ENCODE peak calls at places on chromosomes 4 and X, in ten cellular contexts. X, L, O, T, R, W, K, F, J and E are unnamed samples.

GRCh38 chrX:74371823-74372222 is 49.5 kb upstream of the SLC16A2 start:
- DNase-seq in R (no peak), L (no peak), W (no peak), F (peak), K (no peak), X (no peak), T (no peak), J (no peak), O (no peak), E (no peak)

GRCh38 chrX:13892856-13893255 is 76.0 kb upstream of the GPM6B start:
- DNase-seq in T (no peak), R (peak), O (no peak), K (no peak), X (no peak), L (no peak), F (peak), W (no peak), J (no peak), E (no peak)

GRCh38 chr4:100823066-100823992 is 305.5 kb upstream of the EMCN start:
- DNase-seq in X (peak), O (no peak), F (no peak), J (no peak), R (no peak), L (no peak), K (no peak), T (no peak), W (no peak), E (no peak)

GRCh38 chrX:49876750-49877149 is 2.5 kb upstream of the USP27X start:
- DNase-seq in J (no peak), R (peak), L (peak), O (no peak), W (no peak), K (no peak), F (peak), X (peak), T (no peak), E (no peak)

GRCh38 chr4:123649644-123650356 is 253.2 kb downstream of the SPRY1 start:
- DNase-seq in T (no peak), R (peak), K (no peak), F (peak), W (no peak), X (no peak), L (peak), O (no peak), J (peak), E (no peak)

GRCh38 chrX:118614150-118614549 is 113.3 kb upstream of the IL13RA1 start:
- DNase-seq in X (no peak), F (no peak), O (no peak), W (no peak), K (no peak), L (no peak), J (no peak), T (no peak), R (no peak), E (no peak)

GRCh38 chr4:120088507-120088906 is 21.9 kb upstream of the MAD2L1 start:
- DNase-seq in O (no peak), K (no peak), X (no peak), W (no peak), J (no peak), F (no peak), L (no peak), T (no peak), R (no peak), E (no peak)

GRCh38 chr4:7769308-7769841 is 170.3 kb downstream of the AFAP1 start:
- DNase-seq in K (no peak), R (no peak), L (no peak), F (no peak), O (no peak), J (no peak), X (no peak), W (no peak), T (no peak), E (no peak)

GRCh38 chr4:135098061-135098460 is 896.5 kb upstream of the PABPC4L start:
- DNase-seq in F (no peak), L (no peak), W (no peak), O (no peak), X (no peak), J (no peak), R (no peak), K (no peak), T (no peak), E (no peak)

GRCh38 chrX:120797201-120797938 is 78.3 kb downstream of the CT47B1 start:
- DNase-seq in F (no peak), K (no peak), X (no peak), L (no peak), R (no peak), T (no peak), O (no peak), W (no peak), J (no peak), E (no peak)

GRCh38 chr4:41443340-41444079 is 94.4 kb upstream of the LIMCH1 start:
- DNase-seq in J (no peak), F (no peak), L (no peak), W (no peak), R (no peak), K (no peak), X (no peak), T (no peak), O (no peak), E (no peak)

GRCh38 chr4:132180020-132180427 is 969.1 kb upstream of the PCDH10 start:
- DNase-seq in R (peak), L (no peak), F (peak), T (no peak), W (no peak), K (no peak), O (no peak), J (no peak), X (no peak), E (no peak)

DNA sequence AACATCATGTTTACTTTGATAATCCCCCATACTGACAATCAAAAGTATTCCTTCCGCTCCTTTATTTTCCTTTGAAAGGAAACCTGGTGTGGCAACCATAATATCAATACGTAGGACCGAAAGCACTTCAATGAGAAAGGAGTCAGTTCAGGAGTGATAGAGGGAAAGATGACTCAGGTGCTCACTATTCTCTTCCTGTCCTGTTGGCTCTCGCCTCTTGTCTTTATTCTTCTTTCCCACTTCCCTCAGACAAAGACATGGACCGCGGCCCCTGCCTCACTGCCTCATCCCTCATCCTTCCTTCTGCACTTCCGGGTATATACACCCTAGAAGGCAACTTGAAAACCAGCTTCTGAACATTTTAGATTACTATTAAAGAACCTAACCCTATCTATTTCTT is 49.8 kb upstream of the TNIP3 start:
- DNase-seq in K (no peak), F (no peak), X (no peak), O (no peak), W (no peak), R (no peak), T (no peak), L (no peak), J (no peak), E (no peak)
- H3K27ac ChIP-seq in K (no peak), F (no peak), X (no peak), O (no peak), W (no peak), R (no peak), T (no peak), L (no peak), J (no peak), E (no peak)

DNA sequence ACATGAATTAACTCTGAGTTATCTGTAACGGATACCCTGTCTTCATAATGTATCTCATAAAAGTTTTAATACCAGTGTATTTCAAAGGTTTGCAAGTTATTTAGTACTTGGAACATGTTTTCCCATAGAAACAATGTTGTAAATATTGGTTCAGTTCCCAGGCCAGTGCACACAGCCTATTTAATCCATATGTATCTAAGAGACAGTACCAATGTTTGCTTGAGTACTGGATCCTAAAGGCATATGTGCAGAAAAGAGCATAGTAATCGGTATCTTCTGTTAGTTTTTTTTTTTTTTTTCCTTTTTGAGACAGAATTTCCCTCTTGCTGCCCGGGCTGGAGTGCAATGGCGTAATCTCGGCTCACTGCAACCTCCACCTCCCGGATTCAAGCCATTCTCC is 46.1 kb downstream of the SLIT2 start:
- DNase-seq in X (no peak), R (no peak), W (no peak), F (no peak), K (no peak), L (no peak), T (no peak), J (no peak), O (no peak), E (no peak)
- H3K27ac ChIP-seq in X (no peak), R (no peak), W (no peak), F (no peak), K (no peak), L (no peak), T (no peak), J (no peak), O (no peak), E (no peak)

DNA sequence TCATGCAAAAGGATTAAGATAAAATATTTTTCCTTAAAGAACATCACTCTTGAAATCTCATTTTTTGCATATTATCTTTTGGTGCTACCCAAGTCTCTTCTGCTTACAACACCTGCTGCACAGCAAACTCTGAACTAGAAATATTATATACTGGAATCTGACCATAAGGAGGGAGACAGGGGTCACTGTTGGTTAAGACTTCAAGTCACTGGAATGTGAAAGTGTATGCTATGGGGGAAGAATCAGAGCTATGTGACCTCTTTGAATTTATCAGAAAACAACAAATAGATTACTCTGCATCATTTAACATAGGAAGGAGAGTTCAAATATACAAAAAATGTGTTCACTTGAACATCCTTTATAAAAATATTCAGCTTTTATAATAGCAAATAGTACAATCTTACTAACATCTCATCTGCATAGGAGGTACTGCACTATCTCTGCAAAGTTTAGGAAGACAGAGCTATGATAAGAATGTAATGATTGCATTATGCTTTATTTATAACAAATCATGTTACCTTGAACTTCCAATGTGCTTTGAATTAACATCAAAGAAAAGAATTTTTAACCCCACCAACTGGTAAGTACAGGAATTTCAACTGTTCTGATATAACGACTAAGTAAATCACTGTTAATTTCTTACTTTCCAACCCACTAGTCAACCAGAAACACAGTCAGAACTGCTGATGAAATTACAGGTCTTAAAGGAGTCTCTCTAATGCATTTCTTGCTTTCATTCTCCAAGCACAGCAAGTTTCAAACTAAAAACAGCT is 69.8 kb downstream of the ZNF827 start:
- DNase-seq in F (peak), L (no peak), K (no peak), W (no peak), O (no peak), T (no peak), J (no peak), X (no peak), R (peak), E (no peak)
- H3K27ac ChIP-seq in F (no peak), L (no peak), K (no peak), W (no peak), O (no peak), T (no peak), J (no peak), X (no peak), R (no peak), E (no peak)

DNA sequence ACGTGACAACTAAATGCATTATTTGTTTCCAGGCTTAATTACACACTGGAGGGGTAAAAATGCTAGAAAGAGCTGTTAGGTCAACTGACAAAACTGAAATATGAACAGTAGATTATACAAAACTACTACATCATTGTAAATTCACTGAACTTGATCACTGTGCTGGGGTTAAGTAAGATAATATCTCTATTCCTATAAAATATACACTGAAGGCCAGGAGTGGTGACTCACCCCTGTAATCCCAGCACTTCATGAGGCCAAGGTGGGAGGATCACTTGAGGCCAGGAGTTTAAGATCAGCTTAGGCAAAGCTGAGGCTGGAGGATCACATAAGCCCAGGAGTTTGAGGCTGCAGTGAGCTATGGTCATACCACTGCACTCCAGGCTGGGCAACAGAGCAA is 31.8 kb upstream of the NKX6-1 start:
- DNase-seq in W (no peak), X (no peak), R (peak), K (no peak), T (no peak), O (no peak), F (peak), L (no peak), J (no peak), E (no peak)
- H3K27ac ChIP-seq in W (no peak), X (no peak), R (no peak), K (no peak), T (no peak), O (no peak), F (no peak), L (no peak), J (no peak), E (no peak)